ENCODE peak calls at places on chromosomes 7 and 10, in four cellular contexts. Q, Z, X and U are unnamed samples. For H3K4me1, the result is how much of the 10 kb centered on the place peaks cover.

GRCh38 chr7:23431596-23432284 is 38.6 kb downstream of the IGF2BP3 start:
- DNase-seq in Z (no peak), Q (no peak), X (no peak), U (no peak)

GRCh38 chr7:36215017-36215621 is 62.1 kb downstream of the EEPD1 start:
- DNase-seq in Z (no peak), Q (no peak), X (peak), U (no peak)

GRCh38 chr10:77909755-77910375 is 16.7 kb downstream of the DLG5 start:
- DNase-seq in Z (no peak), X (no peak), Q (no peak), U (no peak)

GRCh38 chr7:5780801-5781496 is 514 bp downstream of the RNF216 start:
- DNase-seq in Z (peak), Q (no peak), X (peak), U (peak)

GRCh38 chr10:96996275-96996980 is 164.3 kb downstream of the LCOR start:
- DNase-seq in Q (no peak), Z (no peak), X (no peak), U (no peak)

GRCh38 chr7:56051339-56052191 is at the start of the genes CCT6A and PSPH:
- DNase-seq in X (peak), Q (peak), Z (peak), U (peak)

GRCh38 chr10:62614389-62615157 is 189.9 kb upstream of the ADO start:
- DNase-seq in Q (no peak), Z (no peak), X (no peak), U (no peak)

GRCh38 chr10:114925675-114926204 is 12.3 kb upstream of the TRUB1 start:
- DNase-seq in Z (no peak), Q (no peak), X (no peak), U (no peak)

GRCh38 chr7:6575246-6576023 is 1.8 kb upstream of the ZDHHC4 start:
- DNase-seq in Q (no peak), X (no peak), Z (no peak), U (no peak)

GRCh38 chr10:78433063-78433717 is 399.5 kb downstream of the RPS24 start:
- DNase-seq in Z (no peak), Q (no peak), X (peak), U (no peak)

GRCh38 chr10:89644691-89644966 is 413 bp downstream of the PANK1 start:
- DNase-seq in X (no peak), Q (no peak), Z (peak), U (no peak)

GRCh38 chr7:71227126-71227525 is 95.2 kb downstream of the GALNT17 start:
- DNase-seq in Q (no peak), X (peak), Z (no peak), U (no peak)

GRCh38 chr10:68564712-68565111 is 4.6 kb downstream of the TET1 start:
- DNase-seq in X (no peak), Q (no peak), Z (no peak), U (no peak)

GRCh38 chr7:116180302-116180701 is 30.0 kb upstream of the TES start:
- DNase-seq in Z (no peak), Q (peak), X (peak), U (no peak)

GRCh38 chr7:27771111-27771510 is 31.1 kb downstream of the TAX1BP1 start:
- DNase-seq in X (no peak), Z (no peak), Q (no peak), U (no peak)

GRCh38 chr7:114944742-114945625 is 23.1 kb downstream of the MDFIC start:
- DNase-seq in Q (peak), Z (peak), X (peak), U (peak)

GRCh38 chr7:114953724-114954123 is 31.8 kb downstream of the MDFIC start:
- DNase-seq in Z (no peak), X (no peak), Q (no peak), U (no peak)

GRCh38 chr7:114952296-114952695 is 30.4 kb downstream of the MDFIC start:
- DNase-seq in X (no peak), Z (no peak), Q (no peak), U (no peak)

GRCh38 chr7:114943953-114944741 is 22.3 kb downstream of the MDFIC start:
- DNase-seq in Z (no peak), X (no peak), Q (no peak), U (no peak)

GRCh38 chr7:114949227-114949626 is 27.3 kb downstream of the MDFIC start:
- DNase-seq in X (no peak), Z (no peak), Q (no peak), U (no peak)
- H3K4me1 ChIP-seq in X (under half), Z (under half), Q (under half), U (under half)

GRCh38 chr10:102602272-102603045 is 41.8 kb upstream of the TRIM8 start:
- DNase-seq in Z (no peak), X (no peak), Q (peak), U (no peak)

GRCh38 chr10:102605712-102606111 is 38.6 kb upstream of the TRIM8 start:
- DNase-seq in X (no peak), Z (no peak), Q (no peak), U (no peak)

GRCh38 chr10:102604379-102604960 is 39.8 kb upstream of the TRIM8 start:
- DNase-seq in Q (no peak), Z (no peak), X (no peak), U (no peak)

GRCh38 chr10:102601639-102602038 is 42.6 kb upstream of the TRIM8 start:
- DNase-seq in Z (no peak), Q (no peak), X (no peak), U (no peak)

GRCh38 chr10:102603946-102604345 is 40.3 kb upstream of the TRIM8 start:
- DNase-seq in X (no peak), Z (no peak), Q (no peak), U (no peak)
- H3K27ac ChIP-seq in X (no peak), Z (no peak), Q (peak), U (peak)

GRCh38 chr10:116637830-116638229 is 17.1 kb downstream of the PNLIPRP2 start:
- DNase-seq in Z (no peak), X (no peak), Q (no peak), U (no peak)

GRCh38 chr10:116632831-116633600 is 12.3 kb downstream of the PNLIPRP2 start:
- DNase-seq in X (no peak), Q (no peak), Z (no peak), U (no peak)

GRCh38 chr10:116634126-116634975 is 13.6 kb downstream of the PNLIPRP2 start:
- DNase-seq in Q (no peak), Z (no peak), X (no peak), U (no peak)

GRCh38 chr10:116636976-116637375 is 16.2 kb downstream of the PNLIPRP2 start:
- DNase-seq in X (no peak), Z (no peak), Q (no peak), U (no peak)

GRCh38 chr10:116636385-116636784 is 15.6 kb downstream of the PNLIPRP2 start:
- DNase-seq in Q (no peak), X (no peak), Z (no peak), U (no peak)
- H3K4me1 ChIP-seq in Q (under half), X (under half), Z (under half), U (under half)

DNA sequence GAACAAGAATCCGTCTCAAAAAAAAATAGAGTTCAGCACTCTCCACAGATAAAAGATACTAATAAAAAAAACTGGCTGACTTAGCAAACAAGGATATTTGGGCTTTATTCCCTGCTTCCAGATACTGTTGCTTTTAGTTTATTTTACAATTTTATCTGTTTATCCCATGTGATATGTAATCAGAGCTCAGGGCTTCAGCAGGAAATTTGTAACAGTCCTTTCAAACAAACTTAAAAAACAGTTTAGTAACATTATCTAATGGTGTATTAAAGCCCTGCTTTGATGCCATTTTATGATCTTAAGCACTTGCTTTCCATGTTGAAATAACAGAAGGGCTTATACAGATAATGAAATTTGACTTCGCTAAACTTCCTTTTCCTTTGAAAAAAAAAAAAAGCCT is 28.1 kb downstream of the DCLRE1A start:
- DNase-seq in Q (no peak), Z (no peak), X (no peak), U (no peak)
- H3K27ac ChIP-seq in Q (no peak), Z (no peak), X (no peak), U (no peak)

GRCh38 chr10:35352097-35352496 is 15.8 kb downstream of the CCNY start:
- DNase-seq in Z (no peak), X (no peak), Q (no peak), U (no peak)

GRCh38 chr10:35353399-35353798 is 17.1 kb downstream of the CCNY start:
- DNase-seq in X (no peak), Z (no peak), Q (no peak), U (no peak)

GRCh38 chr10:35353805-35354204 is 17.5 kb downstream of the CCNY start:
- DNase-seq in Z (no peak), X (no peak), Q (no peak), U (no peak)

GRCh38 chr10:35351021-35351420 is 14.7 kb downstream of the CCNY start:
- DNase-seq in Q (no peak), Z (no peak), X (no peak), U (no peak)

DNA sequence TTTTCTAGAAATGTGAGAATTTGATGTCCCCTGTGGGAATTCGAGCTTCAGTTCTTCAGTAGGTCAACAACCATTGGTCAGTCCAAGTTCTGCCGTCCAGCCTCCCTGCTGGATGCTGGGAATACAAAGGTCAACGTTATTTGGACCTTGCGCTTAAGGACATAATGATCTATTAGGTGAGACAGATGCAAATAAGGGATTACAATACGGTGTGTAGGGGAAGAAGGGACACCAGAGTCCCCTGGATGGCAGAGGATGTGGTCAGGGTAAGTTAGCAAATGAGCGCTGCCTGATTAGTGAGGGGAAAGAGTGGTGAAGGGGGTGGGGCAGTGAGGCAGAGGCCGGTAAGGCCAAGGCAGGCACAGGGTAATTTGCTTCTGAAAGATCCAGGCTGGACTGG is 16.2 kb downstream of the CCNY start:
- DNase-seq in X (no peak), Q (no peak), Z (no peak), U (no peak)
- H3K4me1 ChIP-seq in X (under half), Q (under half), Z (under half), U (under half)

GRCh38 chr10:119441921-119442757 is 100.4 kb downstream of the RGS10 start:
- DNase-seq in Z (peak), X (no peak), Q (no peak), U (no peak)

GRCh38 chr10:119441151-119441821 is 101.2 kb downstream of the RGS10 start:
- DNase-seq in Q (peak), X (no peak), Z (peak), U (no peak)

GRCh38 chr10:119438717-119439116 is 103.8 kb downstream of the RGS10 start:
- DNase-seq in Z (peak), Q (no peak), X (no peak), U (no peak)

GRCh38 chr10:119442758-119443060 is 99.8 kb downstream of the RGS10 start:
- DNase-seq in Q (no peak), X (no peak), Z (peak), U (no peak)

DNA sequence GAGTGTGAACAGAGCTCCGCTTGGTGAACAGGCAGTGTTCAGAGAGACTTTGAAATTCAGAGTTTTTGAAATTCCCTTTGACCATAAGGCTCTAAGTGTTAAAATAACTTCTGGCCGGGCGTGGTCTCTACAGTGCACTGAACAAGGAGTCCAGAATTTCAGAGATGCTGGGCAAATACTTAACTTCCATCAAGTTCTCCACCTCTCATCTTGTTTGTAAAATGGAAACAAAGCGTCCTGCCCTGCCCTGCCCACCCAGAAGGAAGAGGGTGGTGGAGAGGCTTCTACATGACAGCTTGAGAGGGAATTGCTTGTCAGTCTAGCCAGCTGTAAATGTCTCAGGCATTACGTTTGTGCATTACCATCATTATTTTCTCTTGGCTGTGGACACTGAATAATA is 102.6 kb downstream of the RGS10 start:
- DNase-seq in X (no peak), Q (no peak), Z (no peak), U (no peak)
- H3K27ac ChIP-seq in X (no peak), Q (no peak), Z (no peak), U (no peak)

DNA sequence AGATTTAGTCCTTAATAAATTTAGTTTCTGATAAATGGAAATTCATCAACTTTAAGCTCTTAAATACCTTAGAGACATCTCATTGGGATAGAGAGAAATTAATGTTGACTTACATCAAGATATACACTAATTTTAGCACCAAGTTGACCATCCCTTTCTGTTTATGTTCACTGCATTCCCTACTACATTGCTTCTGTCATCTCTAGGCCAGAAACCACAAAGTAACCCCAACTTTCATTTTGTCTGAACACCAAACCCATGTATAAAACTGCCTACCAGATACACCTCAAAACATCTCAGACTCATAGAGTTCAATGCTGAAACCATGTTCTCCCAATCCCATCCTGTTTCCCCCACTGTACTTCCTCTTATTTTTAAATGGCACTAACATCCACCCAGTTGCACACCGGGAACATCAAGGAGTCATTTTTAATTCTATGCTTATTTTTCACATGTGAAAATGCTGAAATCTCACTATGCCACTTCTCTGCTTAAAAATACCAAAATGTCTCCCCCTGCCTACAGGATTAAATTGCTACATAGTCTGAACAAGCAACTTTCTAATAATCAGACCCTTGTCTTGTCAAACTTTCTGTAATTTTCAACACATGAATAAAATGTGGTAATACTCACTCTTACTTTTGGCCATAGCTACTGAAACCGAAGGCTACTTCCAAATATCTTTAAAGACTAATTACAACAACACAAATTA is 201.6 kb downstream of the SEMA3D start:
- DNase-seq in Z (no peak), X (no peak), Q (no peak), U (no peak)
- H3K4me1 ChIP-seq in Z (under half), X (under half), Q (under half), U (under half)

GRCh38 chr10:29039091-29039490 is 249.8 kb upstream of the LYZL1 start:
- DNase-seq in X (no peak), Z (no peak), Q (no peak), U (no peak)
- H3K27ac ChIP-seq in X (peak), Z (no peak), Q (peak), U (no peak)

GRCh38 chr10:103852189-103852711 is 3.1 kb downstream of the SH3PXD2A start:
- DNase-seq in Q (no peak), Z (no peak), X (no peak), U (no peak)
- H3K4me1 ChIP-seq in Q (under half), Z (under half), X (under half), U (under half)